ENCODE peak calls at places on chromosome 5, in four cellular contexts. K is HEK293T; M is stimulated activated CD8-positive, alpha-beta memory T cell treated with anti-CD3 and anti-CD28 coated beads, Interleukin-4, amount 100 ng/mL, for 4 hours; Z is COR-L47. B is an unnamed sample.

GRCh38 chr5:173530547-173530946 is 85.9 kb downstream of the BOD1 start:
- DNase-seq in Z (no peak), K (peak; percentile 33), M (no peak), B (no peak)

GRCh38 chr5:158991391-158991790 is 108.3 kb downstream of the EBF1 start:
- DNase-seq in M (no peak), K (no peak), Z (no peak), B (no peak)

GRCh38 chr5:128163991-128164390 is 80.4 kb downstream of the SLC12A2 start:
- DNase-seq in M (no peak), K (no peak), Z (no peak), B (no peak)

GRCh38 chr5:145681216-145681615 is 153.9 kb downstream of the PRELID2 start:
- DNase-seq in M (no peak), K (no peak), Z (no peak), B (no peak)

GRCh38 chr5:149223081-149223848 is 48.4 kb upstream of the AFAP1L1 start:
- DNase-seq in Z (no peak), K (no peak), M (no peak), B (no peak)

GRCh38 chr5:113531760-113532159 is 18.3 kb downstream of the YTHDC2 start:
- DNase-seq in Z (no peak), M (no peak), K (no peak), B (no peak)

GRCh38 chr5:63603001-63603400 is 359.2 kb downstream of the HTR1A start:
- DNase-seq in Z (no peak), K (no peak), M (no peak), B (no peak)

GRCh38 chr5:179468696-179469095 is 81.7 kb upstream of the RUFY1 start:
- DNase-seq in K (no peak), M (no peak), Z (no peak), B (no peak)

GRCh38 chr5:115435776-115436712 is 108.5 kb downstream of the FEM1C start:
- DNase-seq in K (no peak), M (no peak), Z (no peak), B (no peak)

GRCh38 chr5:8396756-8397155 is 527.8 kb downstream of the MTRR start:
- DNase-seq in M (no peak), Z (no peak), K (no peak), B (no peak)

GRCh38 chr5:153632748-153633290 is 142.3 kb downstream of the GRIA1 start:
- DNase-seq in M (no peak), K (no peak), Z (no peak), B (no peak)